ENCODE peak calls at places on chromosomes 12 and 14, in ten cellular contexts. A is uterus; M is IMR-90; O is AG04450; S is NCI-H1092 treated with DMSO at 0.1 percent for 48 hours; P is RCC 7860; X is AG10803; H is heart right ventricle; L is Peyer's patch; V is stimulated activated CD8-positive, alpha-beta memory T cell treated with anti-CD3 and anti-CD28 coated beads, Interleukin-2, amount 100 ng/mL, for 1 hour. Z is an unnamed sample.

GRCh38 chr14:89303452-89304435 is 113.3 kb downstream of the FOXN3 start:
- DNase-seq in A (peak), M (peak), O (peak), S (peak), P (peak), X (peak), H (peak), L (peak), V (no peak), Z (no peak)

GRCh38 chr12:103930787-103931536 is 752 bp downstream of the HSP90B1 start:
- DNase-seq in A (peak), M (peak), O (no peak), S (no peak), P (no peak), X (peak), H (peak), L (peak), V (peak), Z (peak)

GRCh38 chr12:29742646-29743045 is 41.1 kb downstream of the TMTC1 start:
- DNase-seq in A (no peak), M (no peak), O (no peak), S (no peak), P (no peak), X (no peak), H (no peak), L (no peak), V (no peak), Z (no peak)

GRCh38 chr14:99055019-99055418 is 217.0 kb downstream of the BCL11B start:
- DNase-seq in A (no peak), M (no peak), O (no peak), S (no peak), P (no peak), X (peak), H (no peak), L (no peak), V (no peak), Z (no peak)

GRCh38 chr12:57813971-57814771 is 4.4 kb downstream of the AVIL start:
- DNase-seq in A (peak), M (no peak), O (no peak), S (no peak), P (no peak), X (no peak), H (no peak), L (no peak), V (no peak), Z (no peak)

GRCh38 chr14:64800000-64800399 is 79.7 kb downstream of the SPTB start:
- DNase-seq in A (no peak), M (peak), O (no peak), S (no peak), P (no peak), X (peak), H (peak), L (no peak), V (no peak), Z (no peak)

GRCh38 chr12:108612788-108613282 is 15.0 kb upstream of the TMEM119 start:
- DNase-seq in A (no peak), M (no peak), O (no peak), S (no peak), P (peak), X (no peak), H (no peak), L (no peak), V (no peak), Z (no peak)

GRCh38 chr12:6996040-6996441 is 22.2 kb downstream of the LPCAT3 start:
- DNase-seq in A (no peak), M (peak), O (peak), S (no peak), P (no peak), X (peak), H (no peak), L (no peak), V (no peak), Z (no peak)

GRCh38 chr14:56810341-56810740 is at the start of gene OTX2:
- DNase-seq in A (no peak), M (no peak), O (no peak), S (no peak), P (no peak), X (no peak), H (no peak), L (no peak), V (no peak), Z (no peak)

GRCh38 chr12:52879394-52880351 is 25.2 kb downstream of the KRT8 start:
- DNase-seq in A (peak), M (peak), O (no peak), S (peak), P (peak), X (peak), H (peak), L (peak), V (peak), Z (peak)

GRCh38 chr12:115813256-115813655 is 464.2 kb downstream of the MED13L start:
- DNase-seq in A (no peak), M (no peak), O (no peak), S (no peak), P (no peak), X (no peak), H (no peak), L (no peak), V (no peak), Z (no peak)

GRCh38 chr12:99157946-99158345 is 489.6 kb upstream of the GARIN6 start:
- DNase-seq in A (no peak), M (no peak), O (no peak), S (no peak), P (peak), X (no peak), H (no peak), L (no peak), V (no peak), Z (no peak)

GRCh38 chr12:2958432-2959193 is 584 bp upstream of the TEAD4 start:
- DNase-seq in A (peak), M (peak), O (peak), S (peak), P (peak), X (peak), H (peak), L (no peak), V (no peak), Z (no peak)

GRCh38 chr12:3821441-3821840 is 51.8 kb downstream of the PARP11 start:
- DNase-seq in A (no peak), M (no peak), O (no peak), S (no peak), P (no peak), X (no peak), H (no peak), L (no peak), V (no peak), Z (no peak)

GRCh38 chr14:51844482-51844881 is 15.9 kb upstream of the GNG2 start:
- DNase-seq in A (no peak), M (no peak), O (no peak), S (no peak), P (no peak), X (no peak), H (no peak), L (peak), V (no peak), Z (no peak)

GRCh38 chr12:27549231-27549800 is 25.3 kb downstream of the PPFIBP1 start:
- DNase-seq in A (no peak), M (peak), O (no peak), S (no peak), P (peak), X (peak), H (no peak), L (no peak), V (no peak), Z (no peak)

GRCh38 chr14:33842299-33842698 is 108.6 kb downstream of the EGLN3 start:
- DNase-seq in A (no peak), M (no peak), O (no peak), S (no peak), P (no peak), X (no peak), H (no peak), L (no peak), V (no peak), Z (no peak)

GRCh38 chr14:55699131-55700057 is 119.4 kb downstream of the KTN1 start:
- DNase-seq in A (no peak), M (peak), O (no peak), S (no peak), P (peak), X (peak), H (no peak), L (no peak), V (no peak), Z (no peak)

GRCh38 chr12:91058821-91059220 is 997 bp upstream of the KERA start:
- DNase-seq in A (no peak), M (no peak), O (no peak), S (no peak), P (no peak), X (no peak), H (no peak), L (no peak), V (no peak), Z (no peak)

GRCh38 chr12:132672116-132672515 is 15.0 kb downstream of the POLE start:
- DNase-seq in A (no peak), M (no peak), O (no peak), S (no peak), P (no peak), X (no peak), H (no peak), L (no peak), V (no peak), Z (no peak)

GRCh38 chr12:2893007-2893406 is 2.3 kb downstream of the TULP3 start:
- DNase-seq in A (peak), M (peak), O (peak), S (no peak), P (peak), X (peak), H (no peak), L (no peak), V (no peak), Z (no peak)

GRCh38 chr12:21526721-21527345 is 737 bp downstream of the SPX start:
- DNase-seq in A (no peak), M (no peak), O (no peak), S (peak), P (no peak), X (no peak), H (no peak), L (no peak), V (no peak), Z (no peak)

GRCh38 chr12:132253698-132254480 is 75.5 kb downstream of the GALNT9 start:
- DNase-seq in A (no peak), M (no peak), O (no peak), S (no peak), P (no peak), X (no peak), H (no peak), L (no peak), V (no peak), Z (no peak)

GRCh38 chr12:6384499-6385436 is 806 bp downstream of the LTBR start:
- DNase-seq in A (no peak), M (no peak), O (no peak), S (no peak), P (no peak), X (no peak), H (no peak), L (no peak), V (no peak), Z (no peak)

GRCh38 chr14:103194256-103195045 is 71.2 kb downstream of the TNFAIP2 start:
- DNase-seq in A (peak), M (peak), O (peak), S (no peak), P (peak), X (peak), H (no peak), L (no peak), V (no peak), Z (no peak)

GRCh38 chr12:113135178-113136127 is at the start of gene RASAL1:
- DNase-seq in A (no peak), M (no peak), O (no peak), S (peak), P (no peak), X (no peak), H (no peak), L (peak), V (peak), Z (peak)

GRCh38 chr12:41917827-41918445 is 226.7 kb downstream of the GXYLT1 start:
- DNase-seq in A (no peak), M (no peak), O (no peak), S (no peak), P (no peak), X (no peak), H (no peak), L (no peak), V (no peak), Z (no peak)

GRCh38 chr12:26058818-26059217 is 66.0 kb downstream of the BHLHE41 start:
- DNase-seq in A (no peak), M (no peak), O (no peak), S (no peak), P (no peak), X (peak), H (no peak), L (no peak), V (no peak), Z (no peak)

GRCh38 chr14:36505193-36505815 is 14.7 kb downstream of the NKX2-1 start:
- DNase-seq in A (no peak), M (no peak), O (no peak), S (peak), P (no peak), X (no peak), H (no peak), L (no peak), V (no peak), Z (no peak)

GRCh38 chr14:68094158-68094557 is 274.6 kb downstream of the RAD51B start:
- DNase-seq in A (no peak), M (no peak), O (no peak), S (no peak), P (peak), X (no peak), H (no peak), L (no peak), V (no peak), Z (no peak)

GRCh38 chr14:49641697-49642129 is 6.7 kb upstream of the DNAAF2 start:
- DNase-seq in A (no peak), M (peak), O (no peak), S (no peak), P (peak), X (peak), H (no peak), L (no peak), V (no peak), Z (no peak)

GRCh38 chr12:119841433-119842210 is 35.5 kb downstream of the CIT start:
- DNase-seq in A (no peak), M (peak), O (no peak), S (no peak), P (no peak), X (peak), H (no peak), L (no peak), V (no peak), Z (no peak)

GRCh38 chr12:124410354-124411175 is 115.7 kb downstream of the RFLNA start:
- DNase-seq in A (no peak), M (peak), O (no peak), S (peak), P (no peak), X (no peak), H (no peak), L (no peak), V (no peak), Z (no peak)

GRCh38 chr14:80446356-80446755 is 235.1 kb upstream of the DIO2 start:
- DNase-seq in A (no peak), M (peak), O (no peak), S (no peak), P (no peak), X (peak), H (no peak), L (no peak), V (no peak), Z (no peak)

GRCh38 chr14:75831455-75831854 is 150.3 kb downstream of the TGFB3 start:
- DNase-seq in A (peak), M (peak), O (no peak), S (peak), P (no peak), X (peak), H (peak), L (peak), V (peak), Z (no peak)

GRCh38 chr14:60981626-60982455 is 796 bp downstream of the SLC38A6 start:
- DNase-seq in A (no peak), M (peak), O (peak), S (no peak), P (peak), X (peak), H (no peak), L (no peak), V (no peak), Z (no peak)

GRCh38 chr12:575948-576612 is 87.2 kb downstream of the NINJ2 start:
- DNase-seq in A (peak), M (peak), O (no peak), S (peak), P (peak), X (peak), H (peak), L (peak), V (peak), Z (peak)

GRCh38 chr14:101705733-101706508 is 55.6 kb upstream of the PPP2R5C start:
- DNase-seq in A (peak), M (no peak), O (no peak), S (no peak), P (no peak), X (peak), H (peak), L (peak), V (no peak), Z (peak)

GRCh38 chr12:27424631-27425230 is 21.8 kb upstream of the SMCO2 start:
- DNase-seq in A (peak), M (peak), O (peak), S (no peak), P (peak), X (peak), H (peak), L (no peak), V (no peak), Z (no peak)

Z was measured in stimulated activated CD4-positive, alpha-beta T cell treated with anti-CD3 and anti-CD28 coated beads, Interleukin-4, amount 100 ng/mL, for 24 hours.